ENCODE peak calls at places on chromosome 22, in ten cellular contexts. One of them, this sample, is unnamed.

GRCh38 chr22:35435201-35435712 is 35.3 kb downstream of the MCM5 start:
- DNase-seq in BE2C: no peak
- DNase-seq in testis: no peak
- DNase-seq in colonic mucosa: no peak
- DNase-seq in transverse colon: no peak
- DNase-seq in heart right ventricle: no peak
- DNase-seq in CD8-positive, alpha-beta T cell: no peak
- DNase-seq in sigmoid colon: no peak
- DNase-seq in endodermal cell: no peak
- DNase-seq in neural progenitor cell: no peak
- DNase-seq in this sample: no peak

GRCh38 chr22:35552186-35552842 is 11.7 kb downstream of the RASD2 start:
- DNase-seq in sigmoid colon: no peak
- DNase-seq in testis: peak; percentile 64
- DNase-seq in heart right ventricle: no peak
- DNase-seq in neural progenitor cell: peak; percentile 77
- DNase-seq in CD8-positive, alpha-beta T cell: peak; percentile 70
- DNase-seq in colonic mucosa: peak; percentile 53
- DNase-seq in transverse colon: peak; percentile 50
- DNase-seq in BE2C: peak; percentile 74
- DNase-seq in endodermal cell: peak; percentile 94
- DNase-seq in this sample: peak; percentile 82

GRCh38 chr22:29765905-29766631 is 739 bp downstream of the ZMAT5 start:
- DNase-seq in heart right ventricle: no peak
- DNase-seq in neural progenitor cell: no peak
- DNase-seq in BE2C: no peak
- DNase-seq in transverse colon: peak; percentile 44
- DNase-seq in CD8-positive, alpha-beta T cell: peak; percentile 9
- DNase-seq in sigmoid colon: no peak
- DNase-seq in testis: peak; percentile 26
- DNase-seq in endodermal cell: no peak
- DNase-seq in colonic mucosa: peak; percentile 54
- DNase-seq in this sample: no peak

GRCh38 chr22:49852898-49853894 is at the start of gene ZBED4:
- DNase-seq in neural progenitor cell: peak; percentile 99
- DNase-seq in CD8-positive, alpha-beta T cell: peak; percentile 99
- DNase-seq in testis: peak; percentile 94
- DNase-seq in heart right ventricle: peak; percentile 100
- DNase-seq in endodermal cell: peak; percentile 99
- DNase-seq in colonic mucosa: peak; percentile 98
- DNase-seq in BE2C: peak; percentile 99
- DNase-seq in sigmoid colon: peak; percentile 97
- DNase-seq in transverse colon: peak; percentile 99
- DNase-seq in this sample: peak; percentile 99

GRCh38 chr22:24554316-24555159 is at the start of gene GUCD1:
- DNase-seq in sigmoid colon: no peak
- DNase-seq in testis: peak; percentile 25
- DNase-seq in CD8-positive, alpha-beta T cell: peak; percentile 11
- DNase-seq in BE2C: no peak
- DNase-seq in colonic mucosa: peak; percentile 63
- DNase-seq in transverse colon: peak; percentile 52
- DNase-seq in endodermal cell: peak; percentile 68
- DNase-seq in neural progenitor cell: peak; percentile 55
- DNase-seq in heart right ventricle: no peak
- DNase-seq in this sample: peak; percentile 72

GRCh38 chr22:25027052-25027525 is 74.6 kb downstream of the KIAA1671 start:
- DNase-seq in sigmoid colon: no peak
- DNase-seq in transverse colon: peak; percentile 61
- DNase-seq in CD8-positive, alpha-beta T cell: no peak
- DNase-seq in BE2C: no peak
- DNase-seq in colonic mucosa: peak; percentile 74
- DNase-seq in endodermal cell: no peak
- DNase-seq in testis: no peak
- DNase-seq in neural progenitor cell: no peak
- DNase-seq in heart right ventricle: no peak
- DNase-seq in this sample: peak; percentile 49

GRCh38 chr22:21816787-21817496 is 50.5 kb downstream of the MAPK1 start:
- DNase-seq in BE2C: no peak
- DNase-seq in testis: no peak
- DNase-seq in sigmoid colon: no peak
- DNase-seq in neural progenitor cell: no peak
- DNase-seq in colonic mucosa: peak; percentile 18
- DNase-seq in transverse colon: no peak
- DNase-seq in CD8-positive, alpha-beta T cell: no peak
- DNase-seq in heart right ventricle: no peak
- DNase-seq in endodermal cell: no peak
- DNase-seq in this sample: peak; percentile 33

GRCh38 chr22:37235897-37236607 is 8.0 kb downstream of the RAC2 start:
- DNase-seq in colonic mucosa: no peak
- DNase-seq in testis: no peak
- DNase-seq in BE2C: no peak
- DNase-seq in transverse colon: peak; percentile 3
- DNase-seq in heart right ventricle: no peak
- DNase-seq in sigmoid colon: peak; percentile 33
- DNase-seq in neural progenitor cell: no peak
- DNase-seq in CD8-positive, alpha-beta T cell: no peak
- DNase-seq in endodermal cell: peak; percentile 21
- DNase-seq in this sample: no peak

GRCh38 chr22:45640941-45641621 is 30.6 kb upstream of the ATXN10 start:
- DNase-seq in neural progenitor cell: no peak
- DNase-seq in transverse colon: no peak
- DNase-seq in sigmoid colon: no peak
- DNase-seq in CD8-positive, alpha-beta T cell: no peak
- DNase-seq in testis: no peak
- DNase-seq in colonic mucosa: no peak
- DNase-seq in heart right ventricle: no peak
- DNase-seq in BE2C: no peak
- DNase-seq in endodermal cell: no peak
- DNase-seq in this sample: no peak

GRCh38 chr22:27627444-27627833 is 174.1 kb downstream of the MN1 start:
- DNase-seq in transverse colon: no peak
- DNase-seq in endodermal cell: no peak
- DNase-seq in sigmoid colon: no peak
- DNase-seq in neural progenitor cell: no peak
- DNase-seq in CD8-positive, alpha-beta T cell: no peak
- DNase-seq in colonic mucosa: no peak
- DNase-seq in BE2C: no peak
- DNase-seq in heart right ventricle: no peak
- DNase-seq in testis: no peak
- DNase-seq in this sample: no peak

GRCh38 chr22:31530816-31531180 is 34.5 kb downstream of the SFI1 start:
- DNase-seq in colonic mucosa: no peak
- DNase-seq in neural progenitor cell: no peak
- DNase-seq in testis: no peak
- DNase-seq in BE2C: no peak
- DNase-seq in CD8-positive, alpha-beta T cell: no peak
- DNase-seq in endodermal cell: no peak
- DNase-seq in sigmoid colon: no peak
- DNase-seq in heart right ventricle: no peak
- DNase-seq in transverse colon: no peak
- DNase-seq in this sample: no peak

GRCh38 chr22:31532060-31532459 is 35.7 kb downstream of the SFI1 start:
- DNase-seq in transverse colon: no peak
- DNase-seq in colonic mucosa: no peak
- DNase-seq in BE2C: no peak
- DNase-seq in sigmoid colon: no peak
- DNase-seq in neural progenitor cell: no peak
- DNase-seq in testis: no peak
- DNase-seq in CD8-positive, alpha-beta T cell: no peak
- DNase-seq in endodermal cell: peak; percentile 13
- DNase-seq in heart right ventricle: no peak
- DNase-seq in this sample: no peak

DNA sequence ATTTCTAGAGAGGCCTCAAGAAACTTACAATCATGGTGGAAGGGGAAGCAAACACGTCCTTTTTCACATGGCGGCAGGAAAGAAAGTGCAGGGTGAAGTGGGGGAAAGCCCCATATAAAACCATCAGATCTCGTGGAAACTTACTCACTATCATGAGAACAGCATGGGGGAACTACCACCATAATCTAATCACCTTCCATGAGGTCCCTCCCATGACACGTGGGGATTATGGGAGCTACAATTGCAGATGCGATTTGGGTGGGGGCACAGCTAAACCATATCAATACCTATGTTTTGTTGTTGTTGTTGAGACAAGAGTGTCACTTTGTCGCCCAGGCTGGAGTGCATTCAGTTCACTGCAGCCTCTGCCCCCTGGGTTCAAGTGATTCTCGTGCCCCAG is 29.9 kb downstream of the SFI1 start:
- DNase-seq in endodermal cell: no peak
- DNase-seq in colonic mucosa: no peak
- DNase-seq in neural progenitor cell: no peak
- DNase-seq in transverse colon: no peak
- DNase-seq in BE2C: no peak
- DNase-seq in sigmoid colon: no peak
- DNase-seq in CD8-positive, alpha-beta T cell: no peak
- DNase-seq in heart right ventricle: no peak
- DNase-seq in testis: no peak
- DNase-seq in this sample: no peak
- H3K4me1 ChIP-seq in endodermal cell: no peaks in the 10 kb centered on the region
- H3K4me1 ChIP-seq in colonic mucosa: no peaks in the 10 kb centered on the region
- H3K4me1 ChIP-seq in neural progenitor cell: no peaks in the 10 kb centered on the region
- H3K4me1 ChIP-seq in transverse colon: peaks cover 19% of the 10 kb centered on the region
- H3K4me1 ChIP-seq in BE2C: no peaks in the 10 kb centered on the region
- H3K4me1 ChIP-seq in sigmoid colon: no peaks in the 10 kb centered on the region
- H3K4me1 ChIP-seq in CD8-positive, alpha-beta T cell: peaks cover 12% of the 10 kb centered on the region
- H3K4me1 ChIP-seq in heart right ventricle: no peaks in the 10 kb centered on the region
- H3K4me1 ChIP-seq in testis: no peaks in the 10 kb centered on the region
- H3K4me1 ChIP-seq in this sample: no peaks in the 10 kb centered on the region

GRCh38 chr22:38718414-38718813 is 12.7 kb downstream of the GTPBP1 start:
- DNase-seq in transverse colon: peak; percentile 79
- DNase-seq in endodermal cell: peak; percentile 87
- DNase-seq in BE2C: peak; percentile 69
- DNase-seq in neural progenitor cell: peak; percentile 41
- DNase-seq in CD8-positive, alpha-beta T cell: no peak
- DNase-seq in heart right ventricle: no peak
- DNase-seq in testis: no peak
- DNase-seq in sigmoid colon: peak; percentile 78
- DNase-seq in colonic mucosa: peak; percentile 84
- DNase-seq in this sample: peak; percentile 79

GRCh38 chr22:38721551-38721950 is 15.8 kb downstream of the GTPBP1 start:
- DNase-seq in transverse colon: peak; percentile 2
- DNase-seq in CD8-positive, alpha-beta T cell: no peak
- DNase-seq in colonic mucosa: no peak
- DNase-seq in BE2C: no peak
- DNase-seq in endodermal cell: no peak
- DNase-seq in sigmoid colon: peak; percentile 52
- DNase-seq in neural progenitor cell: no peak
- DNase-seq in testis: no peak
- DNase-seq in heart right ventricle: no peak
- DNase-seq in this sample: no peak

GRCh38 chr22:38717244-38717643 is 11.5 kb downstream of the GTPBP1 start:
- DNase-seq in BE2C: no peak
- DNase-seq in CD8-positive, alpha-beta T cell: no peak
- DNase-seq in endodermal cell: no peak
- DNase-seq in colonic mucosa: no peak
- DNase-seq in heart right ventricle: no peak
- DNase-seq in sigmoid colon: peak; percentile 18
- DNase-seq in transverse colon: no peak
- DNase-seq in testis: no peak
- DNase-seq in neural progenitor cell: no peak
- DNase-seq in this sample: no peak

GRCh38 chr22:38720350-38720749 is 14.6 kb downstream of the GTPBP1 start:
- DNase-seq in BE2C: no peak
- DNase-seq in neural progenitor cell: no peak
- DNase-seq in CD8-positive, alpha-beta T cell: no peak
- DNase-seq in transverse colon: no peak
- DNase-seq in sigmoid colon: no peak
- DNase-seq in endodermal cell: no peak
- DNase-seq in testis: no peak
- DNase-seq in heart right ventricle: no peak
- DNase-seq in colonic mucosa: no peak
- DNase-seq in this sample: no peak

GRCh38 chr22:38719196-38719595 is 13.5 kb downstream of the GTPBP1 start:
- DNase-seq in testis: no peak
- DNase-seq in transverse colon: peak; percentile 4
- DNase-seq in sigmoid colon: peak; percentile 46
- DNase-seq in colonic mucosa: no peak
- DNase-seq in CD8-positive, alpha-beta T cell: no peak
- DNase-seq in endodermal cell: no peak
- DNase-seq in BE2C: no peak
- DNase-seq in heart right ventricle: no peak
- DNase-seq in neural progenitor cell: no peak
- DNase-seq in this sample: no peak
- H3K36me3 ChIP-seq in testis: no peaks in the 10 kb centered on the region
- H3K36me3 ChIP-seq in transverse colon: peaks cover 33% of the 10 kb centered on the region
- H3K36me3 ChIP-seq in sigmoid colon: peaks cover 38% of the 10 kb centered on the region
- H3K36me3 ChIP-seq in colonic mucosa: peaks cover 38% of the 10 kb centered on the region
- H3K36me3 ChIP-seq in CD8-positive, alpha-beta T cell: peaks cover 37% of the 10 kb centered on the region
- H3K36me3 ChIP-seq in endodermal cell: peaks cover 78% of the 10 kb centered on the region
- H3K36me3 ChIP-seq in BE2C: peaks cover 72% of the 10 kb centered on the region
- H3K36me3 ChIP-seq in heart right ventricle: no peaks in the 10 kb centered on the region
- H3K36me3 ChIP-seq in neural progenitor cell: no peaks in the 10 kb centered on the region
- H3K36me3 ChIP-seq in this sample: no peaks in the 10 kb centered on the region

DNA sequence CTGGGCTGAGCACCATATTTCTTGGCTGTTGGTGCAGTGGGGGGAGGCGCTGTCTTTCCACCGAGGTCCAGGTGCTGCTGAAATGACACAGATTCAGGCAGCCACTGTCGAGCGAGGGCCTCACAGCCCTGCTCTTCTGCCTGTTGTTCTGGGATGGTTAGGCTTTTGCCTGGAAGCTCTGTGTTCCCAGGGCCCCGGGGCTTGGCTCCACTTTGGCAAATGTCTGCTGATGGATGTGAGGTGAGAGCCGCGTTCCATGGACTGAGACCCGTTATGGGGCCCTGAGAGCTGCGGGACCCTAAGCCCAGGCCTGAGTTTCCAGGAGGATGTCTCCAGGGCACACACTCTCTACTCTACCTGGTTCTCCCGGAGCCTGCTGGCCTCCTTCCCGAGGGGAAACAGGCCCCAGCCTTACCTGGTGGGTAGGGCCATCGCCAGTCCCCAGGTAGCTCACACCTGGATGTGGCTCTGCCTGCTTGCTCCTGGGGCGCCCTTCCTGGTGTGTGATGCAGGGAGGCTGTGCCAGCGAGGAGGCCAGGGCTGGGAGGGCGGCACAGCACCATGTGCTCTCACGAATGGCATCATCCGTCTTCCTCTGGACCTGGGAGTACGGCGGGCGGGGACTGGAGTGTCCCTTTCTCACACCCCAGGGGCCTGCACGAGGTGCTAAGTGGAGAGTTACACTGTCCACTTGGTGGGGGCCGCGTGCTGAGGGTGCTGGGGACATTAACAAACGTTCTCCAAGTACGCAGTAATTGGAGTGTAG is 435.5 kb downstream of the TBC1D22A start:
- DNase-seq in endodermal cell: peak; percentile 41
- DNase-seq in heart right ventricle: no peak
- DNase-seq in BE2C: no peak
- DNase-seq in testis: peak; percentile 13
- DNase-seq in colonic mucosa: no peak
- DNase-seq in neural progenitor cell: no peak
- DNase-seq in sigmoid colon: peak; percentile 61
- DNase-seq in transverse colon: no peak
- DNase-seq in CD8-positive, alpha-beta T cell: no peak
- DNase-seq in this sample: peak; percentile 9
- H3K4me1 ChIP-seq in endodermal cell: no peaks in the 10 kb centered on the region
- H3K4me1 ChIP-seq in heart right ventricle: no peaks in the 10 kb centered on the region
- H3K4me1 ChIP-seq in BE2C: no peaks in the 10 kb centered on the region
- H3K4me1 ChIP-seq in testis: peaks cover 12% of the 10 kb centered on the region
- H3K4me1 ChIP-seq in colonic mucosa: no peaks in the 10 kb centered on the region
- H3K4me1 ChIP-seq in neural progenitor cell: no peaks in the 10 kb centered on the region
- H3K4me1 ChIP-seq in sigmoid colon: no peaks in the 10 kb centered on the region
- H3K4me1 ChIP-seq in transverse colon: peaks cover 4% of the 10 kb centered on the region
- H3K4me1 ChIP-seq in CD8-positive, alpha-beta T cell: no peaks in the 10 kb centered on the region
- H3K4me1 ChIP-seq in this sample: no peaks in the 10 kb centered on the region

GRCh38 chr22:23270212-23270733 is 90.0 kb downstream of the BCR start:
- DNase-seq in neural progenitor cell: peak; percentile 34
- DNase-seq in testis: no peak
- DNase-seq in colonic mucosa: no peak
- DNase-seq in CD8-positive, alpha-beta T cell: no peak
- DNase-seq in BE2C: no peak
- DNase-seq in heart right ventricle: no peak
- DNase-seq in transverse colon: no peak
- DNase-seq in sigmoid colon: no peak
- DNase-seq in endodermal cell: no peak
- DNase-seq in this sample: no peak
- H3K36me3 ChIP-seq in neural progenitor cell: no peaks in the 10 kb centered on the region
- H3K36me3 ChIP-seq in testis: no peaks in the 10 kb centered on the region
- H3K36me3 ChIP-seq in colonic mucosa: peaks cover 7% of the 10 kb centered on the region
- H3K36me3 ChIP-seq in CD8-positive, alpha-beta T cell: peaks cover 29% of the 10 kb centered on the region
- H3K36me3 ChIP-seq in BE2C: no peaks in the 10 kb centered on the region
- H3K36me3 ChIP-seq in heart right ventricle: no peaks in the 10 kb centered on the region
- H3K36me3 ChIP-seq in transverse colon: peaks cover 3% of the 10 kb centered on the region
- H3K36me3 ChIP-seq in sigmoid colon: peaks cover 32% of the 10 kb centered on the region
- H3K36me3 ChIP-seq in endodermal cell: peaks cover 87% of the 10 kb centered on the region
- H3K36me3 ChIP-seq in this sample: peaks cover 59% of the 10 kb centered on the region

This sample was measured in Peyer's patch.